ENCODE peak calls at places on chromosomes 5 and 9, in four cellular contexts. Q is fibroblast of pulmonary artery, L is heart left ventricle, M is putamen. A is an unnamed sample.
A peak's percentile ranks its signal among the peaks of the same experiment; 100 is the strongest.

GRCh38 chr5:57171818-57172465 is 1.9 kb upstream of the GPBP1 start:
- DNase-seq in M (no peak), L (no peak), Q (no peak), A (no peak)

GRCh38 chr5:63860379-63860778 is 101.9 kb downstream of the HTR1A start:
- DNase-seq in Q (no peak), M (no peak), L (no peak), A (no peak)

GRCh38 chr9:25677301-25678146 is 720 bp downstream of the TUSC1 start:
- DNase-seq in Q (peak; percentile 78), L (peak; percentile 91), M (peak; percentile 77), A (peak; percentile 92)

GRCh38 chr5:43348207-43348606 is 35.0 kb upstream of the HMGCS1 start:
- DNase-seq in L (no peak), M (no peak), Q (no peak), A (no peak)

GRCh38 chr5:83270311-83270710 is 193.0 kb downstream of the XRCC4 start:
- DNase-seq in L (no peak), M (no peak), Q (no peak), A (no peak)

GRCh38 chr9:91835632-91836031 is 114.4 kb downstream of the ROR2 start:
- DNase-seq in M (no peak), L (no peak), Q (no peak), A (no peak)

GRCh38 chr5:92944337-92944736 is 636.7 kb downstream of the NR2F1-AS1 start:
- DNase-seq in M (no peak), L (no peak), Q (no peak), A (no peak)

GRCh38 chr9:21605489-21605931 is 123.4 kb upstream of the IFNE start:
- DNase-seq in M (no peak), L (no peak), Q (peak; percentile 97), A (no peak)

GRCh38 chr9:27247756-27248155 is 49.2 kb downstream of the EQTN start:
- DNase-seq in M (peak; percentile 5), L (no peak), Q (peak; percentile 64), A (no peak)

GRCh38 chr5:7094626-7095025 is 301.3 kb upstream of the ADCY2 start:
- DNase-seq in M (no peak), L (no peak), Q (no peak), A (no peak)

GRCh38 chr9:16152276-16153065 is 599.6 kb downstream of the CCDC171 start:
- DNase-seq in L (no peak), M (no peak), Q (no peak), A (no peak)